ENCODE peak calls at places on chromosome 1, in four cellular contexts. One of them, this sample, is unnamed.

GRCh38 chr1:234997201-234998173 is 131.2 kb downstream of the TOMM20 start:
- DNase-seq in activated CD8-positive, alpha-beta memory T cell treated with anti-CD3 and anti-CD28 coated beads for 48 hours: no peak
- DNase-seq in amniotic stem cell: peak; percentile 94
- DNase-seq in occipital lobe: peak; percentile 96
- DNase-seq in this sample: peak; percentile 96

GRCh38 chr1:218284377-218284916 is 646 bp upstream of the RRP15 start:
- DNase-seq in activated CD8-positive, alpha-beta memory T cell treated with anti-CD3 and anti-CD28 coated beads for 48 hours: peak; percentile 3
- DNase-seq in amniotic stem cell: no peak
- DNase-seq in occipital lobe: no peak
- DNase-seq in this sample: no peak

GRCh38 chr1:3063379-3064295 is 5.4 kb upstream of the PRDM16 start:
- DNase-seq in occipital lobe: no peak
- DNase-seq in activated CD8-positive, alpha-beta memory T cell treated with anti-CD3 and anti-CD28 coated beads for 48 hours: no peak
- DNase-seq in amniotic stem cell: no peak
- DNase-seq in this sample: no peak

GRCh38 chr1:165851034-165851658 is 23.7 kb downstream of the UCK2 start:
- DNase-seq in occipital lobe: no peak
- DNase-seq in amniotic stem cell: no peak
- DNase-seq in activated CD8-positive, alpha-beta memory T cell treated with anti-CD3 and anti-CD28 coated beads for 48 hours: no peak
- DNase-seq in this sample: no peak

GRCh38 chr1:12032141-12032710 is 12.9 kb downstream of the MIIP start:
- DNase-seq in occipital lobe: no peak
- DNase-seq in activated CD8-positive, alpha-beta memory T cell treated with anti-CD3 and anti-CD28 coated beads for 48 hours: no peak
- DNase-seq in amniotic stem cell: no peak
- DNase-seq in this sample: no peak

GRCh38 chr1:41846595-41846994 is 72.1 kb downstream of the HIVEP3 start:
- DNase-seq in amniotic stem cell: no peak
- DNase-seq in activated CD8-positive, alpha-beta memory T cell treated with anti-CD3 and anti-CD28 coated beads for 48 hours: no peak
- DNase-seq in occipital lobe: no peak
- DNase-seq in this sample: no peak

GRCh38 chr1:189782280-189782679 is 695.4 kb downstream of the BRINP3 start:
- DNase-seq in amniotic stem cell: no peak
- DNase-seq in occipital lobe: no peak
- DNase-seq in activated CD8-positive, alpha-beta memory T cell treated with anti-CD3 and anti-CD28 coated beads for 48 hours: no peak
- DNase-seq in this sample: peak; percentile 16

GRCh38 chr1:9095818-9096217 is 26.4 kb upstream of the SLC2A5 start:
- DNase-seq in activated CD8-positive, alpha-beta memory T cell treated with anti-CD3 and anti-CD28 coated beads for 48 hours: no peak
- DNase-seq in amniotic stem cell: no peak
- DNase-seq in occipital lobe: no peak
- DNase-seq in this sample: no peak